ENCODE peak calls at places on chromosomes 5 and 9, in nine cellular contexts. X is lower lobe of right lung; C is CD8-positive, alpha-beta memory T cell; J is astrocyte; K is PC-9; M is GM23248; Z is tibial artery; U is lung; F is heart right ventricle. I is an unnamed sample.

GRCh38 chr5:51382508-51382758 is 815 bp upstream of the ISL1 start:
- DNase-seq in X (no peak), C (no peak), J (no peak), K (no peak), M (no peak), Z (no peak), U (no peak), F (no peak), I (no peak)

GRCh38 chr5:73250645-73251044 is 77.7 kb downstream of the TMEM174 start:
- DNase-seq in X (no peak), C (no peak), J (no peak), K (no peak), M (no peak), Z (no peak), U (no peak), F (no peak), I (no peak)

GRCh38 chr5:134552301-134552700 is 26.8 kb downstream of the JADE2 start:
- DNase-seq in X (no peak), C (no peak), J (peak; percentile 99), K (no peak), M (peak; percentile 95), Z (peak; percentile 93), U (peak; percentile 50), F (peak; percentile 77), I (peak; percentile 99)

GRCh38 chr9:33161589-33162132 is 5.5 kb downstream of the B4GALT1 start:
- DNase-seq in X (no peak), C (no peak), J (no peak), K (peak; percentile 93), M (peak; percentile 42), Z (no peak), U (peak; percentile 80), F (no peak), I (no peak)

GRCh38 chr5:42108468-42108867 is 183.4 kb downstream of the FBXO4 start:
- DNase-seq in X (no peak), C (no peak), J (no peak), K (peak; percentile 86), M (no peak), Z (no peak), U (no peak), F (no peak), I (no peak)

GRCh38 chr5:60210810-60211209 is 317.3 kb upstream of the PDE4D start:
- DNase-seq in X (no peak), C (no peak), J (no peak), K (no peak), M (peak; percentile 2), Z (peak; percentile 54), U (no peak), F (no peak), I (no peak)

GRCh38 chr5:167819406-167819805 is 472.0 kb upstream of the WWC1 start:
- DNase-seq in X (no peak), C (no peak), J (no peak), K (no peak), M (no peak), Z (no peak), U (no peak), F (no peak), I (no peak)

GRCh38 chr9:133106511-133107244 is 14.4 kb downstream of the RALGDS start:
- DNase-seq in X (peak; percentile 24), C (peak; percentile 40), J (no peak), K (no peak), M (no peak), Z (peak; percentile 62), U (no peak), F (no peak), I (no peak)

GRCh38 chr5:169296456-169297220 is 4.3 kb downstream of the SLIT3 start:
- DNase-seq in X (no peak), C (no peak), J (peak; percentile 57), K (no peak), M (peak; percentile 77), Z (peak; percentile 88), U (peak; percentile 36), F (no peak), I (no peak)

GRCh38 chr5:34655354-34655991 is 655 bp upstream of the RAI14 start:
- DNase-seq in X (no peak), C (no peak), J (peak; percentile 90), K (peak; percentile 74), M (peak; percentile 90), Z (peak; percentile 72), U (peak; percentile 40), F (peak; percentile 12), I (peak; percentile 77)

GRCh38 chr5:107652839-107653607 is 17.7 kb downstream of the EFNA5 start:
- DNase-seq in X (no peak), C (no peak), J (no peak), K (no peak), M (no peak), Z (no peak), U (no peak), F (no peak), I (no peak)

GRCh38 chr5:126052120-126052519 is 371.1 kb upstream of the GRAMD2B start:
- DNase-seq in X (no peak), C (no peak), J (no peak), K (no peak), M (peak; percentile 3), Z (no peak), U (no peak), F (no peak), I (no peak)

GRCh38 chr5:6567068-6567467 is 65.8 kb downstream of the NSUN2 start:
- DNase-seq in X (no peak), C (no peak), J (no peak), K (no peak), M (no peak), Z (no peak), U (no peak), F (no peak), I (no peak)

GRCh38 chr5:2750758-2751464 is 566 bp downstream of the IRX2 start:
- DNase-seq in X (no peak), C (no peak), J (no peak), K (no peak), M (peak; percentile 78), Z (no peak), U (no peak), F (no peak), I (no peak)

GRCh38 chr9:89606567-89607311 is 1.9 kb downstream of the GADD45G start:
- DNase-seq in X (peak; percentile 74), C (no peak), J (peak; percentile 44), K (no peak), M (peak; percentile 75), Z (peak; percentile 83), U (peak; percentile 64), F (peak; percentile 34), I (peak; percentile 16)

GRCh38 chr5:77774981-77775772 is 962 bp downstream of the TBCA start:
- DNase-seq in X (no peak), C (no peak), J (no peak), K (no peak), M (peak; percentile 2), Z (no peak), U (no peak), F (no peak), I (peak; percentile 42)

GRCh38 chr9:108742191-108742590 is 113.6 kb downstream of the ACTL7B start:
- DNase-seq in X (no peak), C (no peak), J (no peak), K (no peak), M (no peak), Z (no peak), U (peak; percentile 15), F (no peak), I (no peak)

GRCh38 chr5:78811121-78811832 is 162.7 kb upstream of the LHFPL2 start:
- DNase-seq in X (no peak), C (no peak), J (no peak), K (no peak), M (peak; percentile 33), Z (no peak), U (no peak), F (no peak), I (no peak)

GRCh38 chr5:111214343-111214742 is 9.8 kb upstream of the CAMK4 start:
- DNase-seq in X (no peak), C (no peak), J (no peak), K (no peak), M (no peak), Z (no peak), U (no peak), F (no peak), I (no peak)

GRCh38 chr9:75993434-75993833 is 103.0 kb downstream of the PCSK5 start:
- DNase-seq in X (no peak), C (no peak), J (peak; percentile 65), K (peak; percentile 43), M (peak; percentile 22), Z (no peak), U (no peak), F (no peak), I (peak; percentile 40)

GRCh38 chr5:27048507-27048906 is 10.1 kb upstream of the CDH9 start:
- DNase-seq in X (no peak), C (no peak), J (no peak), K (no peak), M (no peak), Z (no peak), U (no peak), F (no peak), I (no peak)

GRCh38 chr5:31741496-31741895 is 102.6 kb downstream of the PDZD2 start:
- DNase-seq in X (no peak), C (no peak), J (no peak), K (no peak), M (no peak), Z (peak; percentile 87), U (no peak), F (peak; percentile 38), I (no peak)

GRCh38 chr9:79693750-79694149 is 122.0 kb downstream of the TLE4 start:
- DNase-seq in X (no peak), C (no peak), J (no peak), K (no peak), M (no peak), Z (no peak), U (no peak), F (no peak), I (no peak)

GRCh38 chr9:104871961-104872527 is 55.9 kb downstream of the ABCA1 start:
- DNase-seq in X (no peak), C (no peak), J (no peak), K (no peak), M (no peak), Z (no peak), U (no peak), F (no peak), I (no peak)
- H3K36me3 ChIP-seq in X (peaks cover 29% of the 10 kb centered on the region), C (no peaks in the 10 kb centered on the region), J (peaks cover 11% of the 10 kb centered on the region), K (peaks cover 14% of the 10 kb centered on the region), M (no peaks in the 10 kb centered on the region), Z (peaks cover 26% of the 10 kb centered on the region), U (no peaks in the 10 kb centered on the region), F (no peaks in the 10 kb centered on the region), I (peaks cover 42% of the 10 kb centered on the region)

GRCh38 chr9:129480705-129481104 is 140.2 kb downstream of the C9orf50 start:
- DNase-seq in X (no peak), C (no peak), J (no peak), K (no peak), M (no peak), Z (no peak), U (no peak), F (no peak), I (no peak)
- H3K27ac ChIP-seq in X (peak overlapping the region; percentile 100), C (peak overlapping the region; percentile 65), J (no peak overlapping the region), K (no peak overlapping the region), M (peak overlapping the region; percentile 17), Z (peak overlapping the region; percentile 100), U (peak overlapping the region; percentile 17), F (peak overlapping the region; percentile 98), I (peak overlapping the region; percentile 35)

GRCh38 chr5:151742870-151743294 is 15.5 kb downstream of the ATOX1 start:
- DNase-seq in X (no peak), C (no peak), J (peak; percentile 51), K (no peak), M (peak; percentile 86), Z (no peak), U (no peak), F (peak; percentile 22), I (peak; percentile 67)
- H3K36me3 ChIP-seq in X (peaks cover 49% of the 10 kb centered on the region), C (peaks cover 8% of the 10 kb centered on the region), J (no peaks in the 10 kb centered on the region), K (peaks cover 23% of the 10 kb centered on the region), M (peaks cover 3% of the 10 kb centered on the region), Z (peaks cover 16% of the 10 kb centered on the region), U (no peaks in the 10 kb centered on the region), F (no peaks in the 10 kb centered on the region), I (peaks cover 9% of the 10 kb centered on the region)

GRCh38 chr5:148910216-148910615 is 83.8 kb downstream of the ADRB2 start:
- DNase-seq in X (no peak), C (no peak), J (no peak), K (no peak), M (no peak), Z (no peak), U (no peak), F (no peak), I (no peak)
- H3K27ac ChIP-seq in X (peak overlapping the region; percentile 33), C (no peak overlapping the region), J (peak overlapping the region; percentile 47), K (peak overlapping the region; percentile 98), M (no peak overlapping the region), Z (no peak overlapping the region), U (no peak overlapping the region), F (no peak overlapping the region), I (no peak overlapping the region)